ENCODE peak calls at places on chromosomes 11 and 22, in five cellular contexts. O is PC-3, W is breast epithelium, U is GM23248, Z is upper lobe of right lung. R is an unnamed sample. For H3K36me3, the result is how much of the 10 kb centered on the place peaks cover.

GRCh38 chr11:93541884-93542752 is 1.1 kb downstream of the SMCO4 start:
- DNase-seq in W (no peak), O (peak), U (peak), Z (peak), R (peak)

GRCh38 chr11:407651-408080 is 7.1 kb downstream of the SIGIRR start:
- DNase-seq in O (no peak), Z (no peak), W (no peak), U (no peak), R (no peak)

GRCh38 chr22:30284172-30284571 is 5.1 kb downstream of the CASTOR1 start:
- DNase-seq in W (no peak), O (no peak), Z (no peak), U (no peak), R (no peak)

GRCh38 chr11:105968021-105968697 is 53.9 kb downstream of the MSANTD4 start:
- DNase-seq in O (peak), W (no peak), U (peak), Z (no peak), R (no peak)

GRCh38 chr11:131749100-131749499 is 378.7 kb downstream of the NTM start:
- DNase-seq in Z (no peak), O (peak), W (no peak), U (peak), R (no peak)

GRCh38 chr11:103322861-103323260 is 213.6 kb downstream of the DYNC2H1 start:
- DNase-seq in O (no peak), Z (no peak), U (no peak), W (no peak), R (no peak)

GRCh38 chr11:282630-283360 is 4.6 kb downstream of the NLRP6 start:
- DNase-seq in O (no peak), U (no peak), W (peak), Z (no peak), R (no peak)

GRCh38 chr11:80727315-80727714 is 1286.5 kb upstream of the TENM4 start:
- DNase-seq in U (peak), O (peak), W (no peak), Z (no peak), R (no peak)

GRCh38 chr11:60251485-60252207 is 8.7 kb upstream of the MS4A4E start:
- DNase-seq in O (peak), W (no peak), U (peak), Z (no peak), R (no peak)

GRCh38 chr22:17171016-17171312 is 11.9 kb upstream of the HDHD5 start:
- DNase-seq in O (no peak), W (no peak), Z (no peak), U (no peak), R (no peak)

GRCh38 chr11:14956111-14956510 is 16.0 kb downstream of the CALCA start:
- DNase-seq in U (no peak), O (no peak), Z (no peak), W (no peak), R (no peak)

GRCh38 chr11:70415642-70416395 is 17.5 kb downstream of the CTTN start:
- DNase-seq in Z (no peak), O (no peak), W (no peak), U (peak), R (no peak)

GRCh38 chr11:75916882-75917281 is 101.9 kb downstream of the UVRAG start:
- DNase-seq in U (no peak), W (no peak), O (no peak), Z (no peak), R (no peak)
- H3K4me3 ChIP-seq in U (no peak), W (no peak), O (no peak), Z (no peak), R (no peak)

GRCh38 chr22:19876314-19876940 is 21.8 kb upstream of the GNB1L start:
- DNase-seq in Z (peak), W (peak), U (no peak), O (no peak), R (no peak)

GRCh38 chr22:19874307-19875060 is 19.8 kb upstream of the GNB1L start:
- DNase-seq in W (peak), O (no peak), Z (peak), U (peak), R (no peak)

GRCh38 chr22:19875531-19876313 is 21.0 kb upstream of the GNB1L start:
- DNase-seq in O (no peak), U (no peak), W (peak), Z (peak), R (no peak)

GRCh38 chr22:19873960-19874306 is 19.3 kb upstream of the GNB1L start:
- DNase-seq in Z (no peak), W (peak), U (no peak), O (no peak), R (no peak)

GRCh38 chr22:19875061-19875530 is 20.4 kb upstream of the GNB1L start:
- DNase-seq in Z (peak), U (no peak), W (peak), O (no peak), R (no peak)
- H3K27ac ChIP-seq in Z (peak), U (no peak), W (no peak), O (no peak), R (no peak)

DNA sequence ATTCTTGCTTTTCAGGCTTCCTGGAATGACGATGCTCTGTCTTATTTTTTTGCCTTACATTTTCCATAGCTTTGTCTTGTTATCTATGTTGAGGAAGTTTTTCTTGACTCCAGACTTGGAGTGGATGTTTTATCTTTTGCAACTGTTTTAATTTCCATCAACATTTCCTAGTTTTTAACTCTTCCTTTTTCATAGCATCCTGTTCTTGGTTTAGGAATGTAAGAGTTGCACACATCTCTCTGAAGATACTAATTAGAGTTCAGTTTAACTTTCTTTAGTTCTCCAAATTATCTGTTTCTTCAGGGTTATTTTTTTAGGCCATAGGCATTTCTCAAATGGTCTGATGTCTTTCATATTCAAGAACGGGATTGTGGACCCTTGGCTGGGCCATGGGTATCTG is 10.4 kb downstream of the CLDN5 start:
- DNase-seq in O (no peak), Z (no peak), U (no peak), W (no peak), R (no peak)
- H3K36me3 ChIP-seq in O (under half), Z (under half), U (under half), W (under half), R (half or more)

DNA sequence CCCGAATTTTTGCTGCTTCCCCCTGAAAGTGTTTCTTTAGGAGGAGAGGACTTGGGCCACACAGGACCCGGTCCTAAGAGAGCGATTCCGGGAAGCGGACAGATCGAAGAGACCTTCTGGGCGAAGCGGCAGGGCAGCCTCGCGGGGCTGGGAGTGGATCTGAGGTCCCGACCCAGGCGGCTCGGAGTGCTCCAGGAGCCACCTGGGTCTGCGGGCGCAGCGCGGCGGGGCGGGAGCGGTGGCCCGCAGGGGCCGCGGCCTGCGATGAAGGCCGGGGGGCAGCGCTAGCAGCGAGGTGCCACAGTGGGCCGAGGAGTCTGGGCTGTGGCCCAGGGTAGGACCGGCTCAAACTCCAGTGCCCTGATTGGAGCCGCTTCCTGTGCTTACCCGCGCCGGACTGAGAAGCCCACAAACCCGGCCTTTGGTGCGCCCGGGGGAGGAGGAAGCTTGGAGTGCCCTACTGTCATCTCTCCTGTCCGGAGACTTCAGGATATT is 1.8 kb downstream of the PKNOX2 start:
- DNase-seq in O (no peak), W (no peak), U (peak), Z (no peak), R (no peak)
- H3K4me3 ChIP-seq in O (no peak), W (peak), U (peak), Z (peak), R (no peak)

DNA sequence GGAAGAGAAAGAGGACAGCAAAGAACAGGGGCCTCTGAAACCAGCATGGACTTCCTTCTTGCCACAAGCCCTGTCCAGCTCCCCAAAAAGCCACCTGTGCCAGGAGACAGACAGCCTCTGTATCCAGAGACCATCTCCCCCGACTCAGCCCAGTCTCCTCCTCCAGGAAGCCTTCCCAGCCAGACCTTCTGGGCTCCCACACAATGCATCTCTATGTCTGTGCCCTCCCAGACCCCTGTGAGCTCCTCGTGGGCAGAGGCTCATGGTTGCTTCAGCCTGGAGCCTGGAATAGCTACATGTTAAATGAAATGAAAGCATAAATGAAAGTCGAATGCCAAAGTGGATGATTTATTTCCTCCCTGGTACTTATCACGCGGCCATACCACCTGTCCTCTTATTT is 7.3 kb upstream of the ARAP1 start:
- DNase-seq in O (no peak), W (no peak), U (no peak), Z (no peak), R (no peak)
- H3K27ac ChIP-seq in O (no peak), W (peak), U (no peak), Z (no peak), R (no peak)

GRCh38 chr22:19395276-19395675 is 36.3 kb downstream of the HIRA start:
- DNase-seq in W (no peak), U (no peak), Z (no peak), O (no peak), R (no peak)
- H3K36me3 ChIP-seq in W (under half), U (under half), Z (half or more), O (under half), R (half or more)

DNA sequence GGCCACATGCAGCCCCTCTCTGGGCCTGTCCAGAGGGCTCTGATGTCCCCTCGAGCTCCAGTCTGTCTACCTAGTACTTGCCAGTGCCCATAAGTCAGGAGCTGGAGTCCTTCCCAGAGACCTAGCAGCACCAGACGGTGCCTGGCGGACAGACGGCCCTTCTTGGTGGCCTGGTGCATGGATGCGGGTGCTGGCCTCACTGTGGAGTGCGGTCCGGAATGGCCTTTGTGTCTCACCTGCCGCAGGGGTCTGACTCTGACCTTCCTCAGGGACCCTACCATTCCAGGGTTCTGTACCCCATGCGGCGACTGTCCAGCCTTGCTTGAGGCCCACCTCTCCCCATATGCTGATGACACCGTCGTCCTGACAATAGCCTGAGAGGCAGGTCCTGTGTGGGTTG is 29.4 kb upstream of the SMIM38 start:
- DNase-seq in Z (peak), O (no peak), U (no peak), W (peak), R (no peak)
- H3K4me3 ChIP-seq in Z (no peak), O (no peak), U (no peak), W (no peak), R (no peak)